ENCODE peak calls at places on chromosomes 4 and X, in four cellular contexts. H is GM12878, V is K562, P is HepG2. Z is an unnamed sample.

GRCh38 chr4:101954351-101954750 is 163.8 kb downstream of the BANK1 start:
- DNase-seq in V (no peak), H (no peak), P (no peak), Z (no peak)

GRCh38 chr4:77169496-77169895 is 12.5 kb downstream of the CCNG2 start:
- DNase-seq in V (no peak), H (no peak), P (no peak), Z (no peak)

GRCh38 chr4:71680706-71681105 is 103.2 kb downstream of the GC start:
- DNase-seq in H (no peak), V (no peak), P (no peak), Z (no peak)

GRCh38 chrX:39936886-39937770 is 160.6 kb downstream of the BCOR start:
- DNase-seq in V (peak), P (no peak), H (peak), Z (no peak)

GRCh38 chr4:153018716-153019115 is 82.6 kb downstream of the FHDC1 start:
- DNase-seq in H (no peak), V (no peak), P (no peak), Z (no peak)

GRCh38 chrX:23008431-23009099 is 8.8 kb downstream of the DDX53 start:
- DNase-seq in P (peak), V (no peak), H (no peak), Z (peak)

GRCh38 chr4:30619679-30620078 is 100.5 kb upstream of the PCDH7 start:
- DNase-seq in V (no peak), H (peak), P (no peak), Z (no peak)

GRCh38 chr4:126916626-126917140 is 716.1 kb upstream of the INTU start:
- DNase-seq in P (no peak), H (no peak), V (no peak), Z (no peak)

GRCh38 chr4:54118850-54119589 is 19.1 kb downstream of the GSX2 start:
- DNase-seq in H (no peak), P (no peak), V (no peak), Z (no peak)

GRCh38 chr4:104351696-104352095 is 143.0 kb downstream of the CXXC4 start:
- DNase-seq in V (no peak), P (no peak), H (no peak), Z (no peak)

GRCh38 chrX:74346124-74346523 is 42.1 kb downstream of the ZCCHC13 start:
- DNase-seq in V (no peak), H (no peak), P (no peak), Z (no peak)

GRCh38 chr4:48093949-48094550 is 40.0 kb downstream of the TXK start:
- DNase-seq in V (no peak), H (no peak), P (no peak), Z (peak)

GRCh38 chr4:88107406-88108107 is 50.9 kb downstream of the ABCG2 start:
- DNase-seq in H (no peak), V (no peak), P (peak), Z (no peak)

GRCh38 chrX:103254921-103255455 is at the start of gene TCEAL8:
- DNase-seq in V (peak), H (peak), P (peak), Z (peak)

GRCh38 chr4:139084425-139085093 is 69.0 kb downstream of the NOCT start:
- DNase-seq in H (peak), V (peak), P (peak), Z (peak)

GRCh38 chr4:89837385-89837995 is 529 bp upstream of the SNCA start:
- DNase-seq in V (no peak), H (no peak), P (no peak), Z (peak)

GRCh38 chr4:108359936-108360681 is 191.4 kb upstream of the LEF1 start:
- DNase-seq in H (no peak), V (peak), P (no peak), Z (no peak)

GRCh38 chr4:167555338-167556022 is 321.2 kb upstream of the SPOCK3 start:
- DNase-seq in H (peak), P (no peak), V (no peak), Z (no peak)

GRCh38 chr4:149521611-149522010 is 294.0 kb downstream of the IQCM start:
- DNase-seq in H (no peak), P (no peak), V (no peak), Z (no peak)

GRCh38 chr4:7902826-7903225 is 36.8 kb downstream of the AFAP1 start:
- DNase-seq in V (no peak), H (no peak), P (no peak), Z (no peak)

GRCh38 chr4:10924274-10924673 is 239.7 kb upstream of the CLNK start:
- DNase-seq in V (no peak), P (no peak), H (no peak), Z (no peak)

GRCh38 chrX:134572816-134573682 is 85.2 kb downstream of the PLAC1 start:
- DNase-seq in V (no peak), H (no peak), P (no peak), Z (no peak)

GRCh38 chrX:821311-822178 is 191.0 kb downstream of the SHOX start:
- DNase-seq in V (no peak), P (no peak), H (no peak), Z (no peak)

GRCh38 chrX:8916697-8917096 is 115.5 kb upstream of the FAM9A start:
- DNase-seq in P (no peak), V (no peak), H (no peak), Z (no peak)

GRCh38 chrX:119488749-119489148 is 20.5 kb downstream of the SLC25A5 start:
- DNase-seq in V (peak), P (peak), H (no peak), Z (peak)

GRCh38 chrX:110383414-110383813 is 24.8 kb downstream of the RTL9 start:
- DNase-seq in H (no peak), V (no peak), P (no peak), Z (no peak)

GRCh38 chrX:71618303-71618721 is at the start of gene CXCR3:
- DNase-seq in V (no peak), H (peak), P (no peak), Z (no peak)

GRCh38 chr4:9942921-9943600 is 78.2 kb downstream of the SLC2A9 start:
- DNase-seq in P (no peak), H (no peak), V (no peak), Z (no peak)

GRCh38 chr4:55345980-55346850 is at the start of gene SRD5A3:
- DNase-seq in H (peak), P (peak), V (peak), Z (peak)

GRCh38 chr4:128859887-128860774 is 50.6 kb downstream of the JADE1 start:
- DNase-seq in H (no peak), P (no peak), V (no peak), Z (no peak)

GRCh38 chr4:186475202-186475601 is 80.2 kb downstream of the MTNR1A start:
- DNase-seq in H (no peak), V (no peak), P (no peak), Z (no peak)

GRCh38 chr4:185566972-185567749 is 31.9 kb upstream of the PDLIM3 start:
- DNase-seq in P (peak), H (no peak), V (no peak), Z (no peak)

GRCh38 chr4:113162089-113162488 is 112.6 kb downstream of the ANK2 start:
- DNase-seq in V (no peak), P (no peak), H (no peak), Z (no peak)

GRCh38 chr4:141845901-141846300 is 209.5 kb downstream of the IL15 start:
- DNase-seq in V (no peak), H (no peak), P (no peak), Z (no peak)

DNA sequence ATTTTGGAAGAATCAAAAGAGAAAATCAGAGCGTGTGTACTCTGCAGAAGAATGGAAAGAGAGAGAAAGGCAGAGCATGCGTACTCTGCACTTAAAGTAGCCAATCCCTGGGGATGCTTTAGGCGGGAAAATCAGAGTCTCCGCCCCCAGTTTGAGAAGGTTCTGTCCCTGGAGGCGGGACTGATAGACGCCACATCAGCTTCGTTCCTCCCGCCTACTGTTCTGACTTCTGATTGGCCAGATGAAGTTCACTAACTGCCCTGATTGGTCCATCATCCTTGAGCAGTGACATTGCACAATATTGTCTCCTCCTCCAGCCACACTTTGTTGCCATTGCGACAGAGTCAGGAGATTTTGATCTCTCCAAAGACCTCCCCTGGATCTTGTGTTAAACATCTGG is 23.8 kb downstream of the SSX1 start:
- DNase-seq in V (peak), P (peak), H (no peak), Z (peak)
- TF ChIP-seq FOXK2 in V (no peak), P (no peak), H (no peak), Z (no peak)

GRCh38 chr4:85937507-85937906 is 422.3 kb downstream of the MAPK10 start:
- DNase-seq in V (no peak), H (no peak), P (no peak), Z (no peak)
- TF ChIP-seq FOXM1 in V (no peak), H (no peak), P (no peak), Z (no peak)

GRCh38 chr4:99529218-99529617 is 18.4 kb downstream of the C4orf17 start:
- DNase-seq in H (no peak), V (no peak), P (no peak), Z (no peak)
- TF ChIP-seq SP1 in H (no peak), V (no peak), P (no peak), Z (no peak)

GRCh38 chrX:137352101-137352660 is 213.7 kb upstream of the ZIC3 start:
- DNase-seq in V (peak), H (no peak), P (no peak), Z (peak)

GRCh38 chrX:137353404-137353803 is 212.5 kb upstream of the ZIC3 start:
- DNase-seq in H (no peak), V (no peak), P (no peak), Z (no peak)

DNA sequence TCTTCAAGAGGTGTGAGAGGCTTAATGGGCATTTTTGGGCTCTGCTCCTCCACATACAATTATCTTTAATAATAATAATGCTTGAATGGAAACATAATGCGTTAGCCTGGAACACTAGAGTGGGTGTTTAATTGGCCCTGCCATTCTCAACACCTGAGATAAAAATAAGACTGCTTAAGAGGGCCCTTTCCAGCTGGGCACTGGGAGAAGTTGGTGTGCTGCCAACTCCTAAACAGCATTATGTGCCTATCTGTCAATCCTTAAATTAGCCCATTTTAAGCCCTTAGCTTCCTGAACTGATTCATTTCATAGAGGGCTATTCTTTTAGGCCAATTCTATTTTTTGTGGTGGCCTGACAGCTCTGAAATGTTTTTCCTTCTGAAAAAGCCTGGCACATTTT is 211.1 kb upstream of the ZIC3 start:
- DNase-seq in P (no peak), V (no peak), H (no peak), Z (no peak)
- TF ChIP-seq FOXK2 in P (no peak), V (no peak), H (no peak), Z (no peak)

DNA sequence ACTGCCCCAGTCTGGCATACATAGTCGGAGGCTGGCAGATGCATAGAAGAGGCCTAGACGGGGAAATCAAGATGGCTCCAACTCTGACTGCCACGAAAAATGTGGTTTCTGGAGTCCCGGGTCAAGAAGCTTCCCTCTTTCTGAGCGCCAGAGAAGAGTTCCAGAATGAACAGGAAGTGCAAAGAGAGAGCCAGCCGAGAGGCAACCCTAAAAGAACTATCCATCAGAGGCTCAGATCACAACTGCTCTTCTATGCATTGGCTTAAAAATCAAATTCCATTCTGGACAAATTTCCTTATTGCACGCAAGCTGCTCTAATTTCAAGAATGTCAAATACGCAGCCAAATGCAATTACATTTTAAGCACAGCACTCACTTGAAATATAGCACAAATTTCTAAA is 26.0 kb downstream of the OTUD6A start:
- DNase-seq in P (no peak), V (no peak), H (no peak), Z (no peak)
- TF ChIP-seq FOXM1 in P (no peak), V (no peak), H (no peak), Z (no peak)

Z was measured in HEK293T.